ENCODE peak calls at places on chromosome 7, in seven cellular contexts. H is brain microvascular endothelial cell, W is fibroblast of the aortic adventitia, K is pancreas, B is A549, Q is adrenal gland, A is HCT116. F is an unnamed sample.

GRCh38 chr7:30510124-30511074 is 5.8 kb upstream of the GGCT start:
- DNase-seq in H (no peak), W (peak), K (no peak), B (no peak), Q (peak), A (peak), F (peak)

GRCh38 chr7:90232440-90232839 is 12.5 kb upstream of the CFAP69 start:
- DNase-seq in H (no peak), W (no peak), K (no peak), B (no peak), Q (no peak), A (no peak), F (no peak)

GRCh38 chr7:29748286-29749099 is 57.8 kb upstream of the WIPF3 start:
- DNase-seq in H (peak), W (peak), K (no peak), B (peak), Q (no peak), A (peak), F (no peak)

GRCh38 chr7:5690931-5691461 is 90.5 kb downstream of the RNF216 start:
- DNase-seq in H (peak), W (no peak), K (no peak), B (no peak), Q (peak), A (no peak), F (peak)

GRCh38 chr7:142077762-142078161 is 33.8 kb upstream of the MGAM2 start:
- DNase-seq in H (no peak), W (no peak), K (no peak), B (no peak), Q (no peak), A (no peak), F (no peak)

GRCh38 chr7:114715907-114716306 is 206.0 kb upstream of the MDFIC start:
- DNase-seq in H (peak), W (peak), K (no peak), B (no peak), Q (no peak), A (no peak), F (no peak)

GRCh38 chr7:134453526-134453925 is 5.4 kb downstream of the AKR1B1 start:
- DNase-seq in H (no peak), W (no peak), K (no peak), B (no peak), Q (no peak), A (no peak), F (no peak)

GRCh38 chr7:133484135-133484534 is 231.3 kb downstream of the EXOC4 start:
- DNase-seq in H (no peak), W (no peak), K (no peak), B (no peak), Q (no peak), A (no peak), F (no peak)

GRCh38 chr7:147432068-147432467 is 1158.5 kb upstream of the C7orf33 start:
- DNase-seq in H (peak), W (peak), K (no peak), B (no peak), Q (no peak), A (no peak), F (peak)

GRCh38 chr7:104998040-104998752 is 15.8 kb upstream of the KMT2E start:
- DNase-seq in H (no peak), W (no peak), K (no peak), B (no peak), Q (no peak), A (no peak), F (no peak)

GRCh38 chr7:14024406-14024805 is 34.9 kb upstream of the ETV1 start:
- DNase-seq in H (no peak), W (no peak), K (no peak), B (no peak), Q (no peak), A (no peak), F (no peak)

GRCh38 chr7:100044719-100045118 is 4.9 kb upstream of the ZSCAN21 start:
- DNase-seq in H (no peak), W (no peak), K (no peak), B (no peak), Q (no peak), A (no peak), F (no peak)

GRCh38 chr7:12300415-12300814 is 89.3 kb downstream of the TMEM106B start:
- DNase-seq in H (no peak), W (no peak), K (no peak), B (no peak), Q (no peak), A (no peak), F (no peak)

GRCh38 chr7:64581929-64582894 is 19.3 kb upstream of the ZNF680 start:
- DNase-seq in H (peak), W (peak), K (no peak), B (no peak), Q (peak), A (no peak), F (no peak)

GRCh38 chr7:73512018-73512780 is 9.9 kb downstream of the BAZ1B start:
- DNase-seq in H (peak), W (no peak), K (no peak), B (no peak), Q (peak), A (no peak), F (no peak)

GRCh38 chr7:120989571-120990220 is 1.2 kb downstream of the CPED1 start:
- DNase-seq in H (no peak), W (peak), K (no peak), B (no peak), Q (no peak), A (no peak), F (no peak)

GRCh38 chr7:71633571-71634008 is 501.6 kb downstream of the GALNT17 start:
- DNase-seq in H (peak), W (peak), K (no peak), B (peak), Q (peak), A (no peak), F (no peak)

GRCh38 chr7:8436965-8437364 is 3.6 kb downstream of the NXPH1 start:
- DNase-seq in H (no peak), W (no peak), K (peak), B (peak), Q (peak), A (peak), F (peak)

DNA sequence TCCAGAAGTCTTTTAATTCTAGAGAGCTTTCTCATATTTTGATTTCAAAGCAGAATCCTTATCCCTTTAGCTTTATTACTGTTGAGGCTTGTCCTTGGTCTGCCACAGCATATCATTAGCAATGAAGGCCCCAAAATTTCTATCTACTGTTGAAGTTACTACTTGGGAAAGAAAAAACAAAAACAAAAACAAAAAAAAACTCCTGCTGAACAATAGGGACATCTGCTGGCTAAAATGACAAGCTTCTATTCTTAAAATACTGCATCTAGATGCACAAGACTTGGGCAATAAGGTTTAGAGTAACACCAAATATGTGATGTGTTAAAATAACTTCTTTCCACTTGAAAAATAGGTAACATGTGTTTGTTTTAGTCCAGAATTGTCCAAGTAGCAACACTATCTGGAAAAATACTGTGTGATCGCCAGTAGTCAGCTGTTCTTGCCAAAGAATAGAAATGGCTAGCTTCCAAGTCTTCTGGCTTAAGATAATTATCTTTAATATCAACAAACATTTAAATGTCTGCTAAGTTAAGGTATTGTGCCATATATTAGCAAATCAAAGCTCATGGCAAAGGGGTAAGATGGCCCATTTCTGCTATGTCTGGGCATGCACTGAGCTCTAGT is 3.8 kb upstream of the DMTF1 start:
- DNase-seq in H (no peak), W (peak), K (no peak), B (peak), Q (no peak), A (peak), F (no peak)
- TF ChIP-seq CTCF in H (peak), W (peak), K (peak), B (peak), Q (peak), A (peak), F (peak)

GRCh38 chr7:101300465-101301376 is 20.9 kb downstream of the IFT22 start:
- DNase-seq in H (no peak), W (no peak), K (no peak), B (no peak), Q (no peak), A (no peak), F (no peak)

GRCh38 chr7:101306307-101306706 is 15.3 kb downstream of the IFT22 start:
- DNase-seq in H (no peak), W (no peak), K (no peak), B (no peak), Q (no peak), A (no peak), F (no peak)

GRCh38 chr7:101302641-101303101 is 18.9 kb downstream of the IFT22 start:
- DNase-seq in H (no peak), W (no peak), K (no peak), B (no peak), Q (no peak), A (no peak), F (no peak)

GRCh38 chr7:101299511-101300464 is 21.8 kb downstream of the IFT22 start:
- DNase-seq in H (no peak), W (no peak), K (peak), B (no peak), Q (no peak), A (no peak), F (peak)

DNA sequence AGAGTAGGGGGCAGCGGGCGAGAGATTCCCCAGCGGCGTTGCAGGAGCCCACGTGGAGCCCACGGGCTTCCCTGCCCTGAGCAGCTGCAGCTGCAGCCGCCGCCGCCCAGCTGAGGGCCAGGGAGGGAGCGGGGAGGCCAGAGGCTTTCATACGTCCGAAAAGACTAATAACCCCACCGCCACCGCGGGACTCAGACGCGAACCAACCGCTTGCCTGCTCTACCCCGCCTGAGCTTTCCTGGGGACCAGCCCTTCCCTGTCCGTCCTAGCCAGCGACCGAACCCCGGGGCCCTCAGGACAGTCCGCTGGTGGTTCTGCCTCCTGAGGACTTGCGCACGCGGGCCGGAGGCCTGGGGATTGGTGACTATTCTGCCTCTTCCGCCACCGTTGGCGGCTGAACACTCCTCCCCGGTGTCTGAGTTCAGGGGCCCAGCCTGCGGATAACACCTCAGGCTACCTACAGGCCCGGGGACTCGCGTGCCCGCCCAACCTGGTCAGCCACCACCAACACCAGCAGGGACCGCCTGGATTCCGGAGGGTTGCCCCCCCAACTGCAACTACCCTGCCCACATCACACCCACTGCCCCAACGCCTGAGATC is 18.4 kb downstream of the IFT22 start:
- DNase-seq in H (no peak), W (no peak), K (no peak), B (no peak), Q (no peak), A (no peak), F (no peak)
- H3K4me3 ChIP-seq in H (peak), W (no peak), K (no peak), B (no peak), Q (no peak), A (no peak), F (no peak)

GRCh38 chr7:1641661-1642260 is 28.3 kb upstream of the ELFN1 start:
- DNase-seq in H (no peak), W (no peak), K (no peak), B (no peak), Q (no peak), A (no peak), F (no peak)

GRCh38 chr7:1639071-1639470 is 31.0 kb upstream of the ELFN1 start:
- DNase-seq in H (no peak), W (no peak), K (no peak), B (no peak), Q (no peak), A (no peak), F (no peak)

GRCh38 chr7:1639578-1640175 is 30.4 kb upstream of the ELFN1 start:
- DNase-seq in H (no peak), W (no peak), K (no peak), B (no peak), Q (no peak), A (no peak), F (peak)

GRCh38 chr7:1641173-1641572 is 28.9 kb upstream of the ELFN1 start:
- DNase-seq in H (no peak), W (no peak), K (no peak), B (no peak), Q (no peak), A (no peak), F (no peak)

DNA sequence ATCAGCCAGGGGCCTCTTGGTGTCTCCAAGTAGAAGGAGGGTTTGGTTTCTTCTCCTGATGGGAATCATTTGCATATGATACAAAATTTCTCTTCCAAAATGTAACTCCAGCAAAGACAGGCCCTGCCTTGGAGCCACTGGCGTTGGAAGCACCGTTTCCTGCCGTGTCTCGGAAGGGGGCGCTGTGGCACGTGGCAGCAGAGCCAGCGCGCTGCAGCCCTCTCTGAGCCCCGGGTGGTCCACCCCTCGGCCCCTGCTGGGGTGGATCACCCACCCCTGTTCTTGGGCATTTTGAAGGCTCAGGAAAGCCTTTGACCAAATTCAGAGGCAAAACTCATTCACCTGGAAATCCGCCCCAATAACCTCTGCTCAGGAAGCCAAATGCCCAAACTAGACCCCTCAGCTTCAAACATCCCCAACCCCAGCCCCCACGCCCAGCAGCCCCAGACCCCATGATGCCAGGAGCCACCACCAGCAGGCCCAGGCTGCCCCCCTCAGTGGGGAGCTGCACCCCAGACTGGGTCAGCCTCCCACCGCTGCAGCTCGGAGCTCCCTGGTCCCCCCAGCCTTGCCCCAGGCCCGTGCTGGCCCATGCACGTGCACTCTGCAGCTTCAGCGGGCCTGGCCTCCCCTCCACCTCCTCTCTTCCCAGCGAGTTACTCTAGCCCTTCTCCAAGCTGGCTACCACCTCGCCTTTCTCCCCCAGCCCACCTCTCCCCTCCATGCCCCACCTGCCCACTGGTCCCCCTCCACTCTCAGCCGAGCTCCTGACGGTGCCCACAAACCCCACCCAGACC is 29.5 kb upstream of the ELFN1 start:
- DNase-seq in H (no peak), W (no peak), K (no peak), B (no peak), Q (no peak), A (no peak), F (no peak)
- TF ChIP-seq CTCF in H (peak), W (peak), K (no peak), B (peak), Q (no peak), A (peak), F (peak)

DNA sequence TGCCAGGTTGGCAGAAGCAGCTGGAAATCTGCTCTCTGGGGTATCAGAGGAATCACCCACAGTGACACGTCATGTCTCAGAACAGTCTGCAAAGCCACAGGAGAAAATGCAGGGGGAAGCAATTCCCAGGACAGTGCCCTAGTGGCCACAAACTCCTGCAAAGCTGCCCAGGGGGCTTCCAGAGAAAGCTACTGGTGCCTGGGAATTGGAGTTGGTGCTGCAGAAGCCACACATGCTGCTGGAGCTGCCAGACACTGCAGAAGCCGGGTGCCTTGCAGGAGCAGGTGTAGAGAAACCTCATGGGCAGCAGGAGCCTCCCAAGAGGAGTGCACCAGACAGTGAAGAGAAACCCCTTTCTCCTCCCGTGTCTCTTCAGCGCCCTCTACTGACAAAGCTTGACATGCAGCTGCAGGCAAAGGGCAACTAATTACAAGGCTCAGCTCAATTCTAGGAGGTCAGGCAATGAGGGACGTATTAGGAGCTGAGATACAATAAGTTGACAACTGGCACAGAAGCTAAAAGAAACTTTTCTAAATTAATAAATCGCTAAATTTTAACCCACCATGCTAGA is 30.2 kb upstream of the NUB1 start:
- DNase-seq in H (no peak), W (no peak), K (no peak), B (no peak), Q (peak), A (no peak), F (peak)
- H3K4me3 ChIP-seq in H (no peak), W (no peak), K (no peak), B (no peak), Q (no peak), A (no peak), F (no peak)

GRCh38 chr7:139987691-139988516 is 74.8 kb downstream of the PARP12 start:
- DNase-seq in H (no peak), W (no peak), K (no peak), B (no peak), Q (no peak), A (no peak), F (no peak)
- TF ChIP-seq CTCF in H (peak), W (no peak), K (no peak), B (no peak), Q (no peak), A (peak), F (no peak)

DNA sequence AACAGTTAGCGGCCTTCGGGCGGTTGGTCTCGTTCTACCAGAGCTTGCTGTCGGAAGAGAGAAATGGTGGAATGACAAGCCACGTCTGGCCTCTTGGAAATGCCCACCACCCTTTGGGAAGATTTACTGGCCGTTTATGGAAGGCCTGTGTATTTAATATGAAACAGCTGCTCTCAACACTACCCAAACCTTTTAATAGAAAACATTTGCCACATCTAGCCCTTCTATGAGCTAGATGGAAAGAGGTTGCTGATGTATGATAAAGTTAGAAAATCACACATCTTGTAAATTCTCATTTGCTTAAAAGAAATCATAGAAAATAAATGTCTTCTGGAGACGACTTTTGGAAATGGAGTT is 24.6 kb downstream of the NUP42 start:
- DNase-seq in H (no peak), W (no peak), K (no peak), B (no peak), Q (no peak), A (no peak), F (no peak)
- H3K4me3 ChIP-seq in H (peak), W (no peak), K (no peak), B (no peak), Q (no peak), A (no peak), F (no peak)

DNA sequence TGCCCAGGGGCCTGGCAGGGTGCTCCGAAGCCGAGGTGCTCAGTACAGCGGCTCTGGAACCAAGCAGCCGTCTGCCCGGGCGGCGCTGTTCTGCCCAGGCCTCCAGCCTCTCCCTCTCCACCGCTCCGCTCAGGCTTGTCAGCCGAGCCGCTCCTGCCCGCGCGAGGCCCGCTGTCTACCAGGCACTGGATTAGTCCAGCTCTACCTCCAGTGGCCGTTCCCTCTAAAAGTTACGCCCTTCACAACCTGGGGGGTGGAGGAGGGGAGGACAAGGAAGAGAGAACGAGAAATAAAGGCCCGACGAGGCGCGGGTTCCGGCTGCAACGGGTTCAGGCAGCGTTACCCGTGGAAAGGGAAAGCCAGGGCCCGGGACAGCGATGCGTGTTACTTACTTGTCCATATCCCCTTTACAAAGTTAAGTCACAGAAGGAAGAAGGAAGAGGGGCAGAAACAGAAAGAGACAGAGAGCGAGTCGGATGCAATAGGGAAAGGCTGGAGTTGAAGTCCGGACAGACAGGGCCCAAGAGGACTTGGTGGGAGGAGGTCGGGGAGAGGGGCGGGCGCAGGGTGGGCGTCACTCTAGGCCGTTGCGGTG is 2.9 kb downstream of the SP8 start:
- DNase-seq in H (no peak), W (no peak), K (peak), B (no peak), Q (no peak), A (no peak), F (no peak)
- TF ChIP-seq CTCF in H (peak), W (no peak), K (no peak), B (no peak), Q (no peak), A (no peak), F (peak)